ENCODE peak calls at places on chromosome 20, in ten cellular contexts. O is COLO829; U is central memory CD4-positive, alpha-beta T cell; D is iris pigment epithelial cell; K is left lung; Z is cardiac muscle cell; M is naive thymus-derived CD8-positive, alpha-beta T cell; W is mesendoderm; R is mucosa of gallbladder; X is left ventricle myocardium inferior. G is an unnamed sample.

GRCh38 chr20:35320396-35321126 is 28.3 kb upstream of the FAM83C start:
- DNase-seq in U (no peak), O (no peak), D (peak), Z (no peak), M (no peak), W (peak), R (no peak), K (no peak), X (no peak), G (no peak)

GRCh38 chr20:1619861-1620444 is at the start of gene SIRPB1:
- DNase-seq in M (no peak), K (peak), R (peak), U (no peak), Z (no peak), D (no peak), X (no peak), O (no peak), W (no peak), G (no peak)

GRCh38 chr20:44211177-44212039 is 837 bp upstream of the OSER1 start:
- DNase-seq in W (no peak), K (no peak), M (no peak), U (no peak), D (peak), R (peak), O (no peak), X (no peak), Z (no peak), G (no peak)

GRCh38 chr20:63234693-63235398 is 859 bp upstream of the BIRC7 start:
- DNase-seq in W (peak), X (no peak), R (no peak), U (no peak), Z (peak), O (no peak), K (no peak), D (peak), M (no peak), G (no peak)

GRCh38 chr20:58233881-58234528 is 5.6 kb upstream of the ANKRD60 start:
- DNase-seq in M (no peak), Z (peak), D (no peak), R (no peak), K (no peak), X (no peak), O (peak), U (no peak), W (peak), G (no peak)

GRCh38 chr20:17712201-17712600 is 12.4 kb downstream of the BANF2 start:
- DNase-seq in M (no peak), K (no peak), U (no peak), W (no peak), O (no peak), D (no peak), X (no peak), Z (no peak), R (no peak), G (no peak)

GRCh38 chr20:61166324-61166723 is 85.7 kb upstream of the CDH4 start:
- DNase-seq in O (no peak), U (no peak), X (no peak), M (no peak), W (no peak), D (peak), R (no peak), K (no peak), Z (no peak), G (no peak)

GRCh38 chr20:8837396-8837795 is 231.5 kb upstream of the PLCB4 start:
- DNase-seq in O (no peak), U (no peak), M (no peak), K (no peak), D (peak), X (no peak), R (no peak), W (peak), Z (no peak), G (no peak)

GRCh38 chr20:63242736-63243135 is 7.0 kb downstream of the BIRC7 start:
- DNase-seq in M (no peak), W (no peak), D (no peak), R (no peak), X (no peak), Z (no peak), U (no peak), K (no peak), O (no peak), G (no peak)

GRCh38 chr20:47605673-47606413 is 104.2 kb downstream of the NCOA3 start:
- DNase-seq in X (no peak), R (no peak), K (no peak), U (no peak), D (no peak), Z (no peak), W (peak), M (no peak), O (no peak), G (no peak)

GRCh38 chr20:59751075-59751711 is 146.9 kb downstream of the PHACTR3 start:
- DNase-seq in R (peak), K (peak), Z (no peak), O (peak), W (peak), M (no peak), D (peak), U (no peak), X (peak), G (no peak)

GRCh38 chr20:36717657-36718056 is 28.2 kb downstream of the NDRG3 start:
- DNase-seq in U (peak), W (peak), X (no peak), D (no peak), R (no peak), Z (peak), O (no peak), K (no peak), M (no peak), G (no peak)